ENCODE peak calls at places on chromosomes 2 and 18, in four cellular contexts. B, D, Z and T are unnamed samples.

GRCh38 chr2:28488083-28488482 is 7.8 kb upstream of the PLB1 start:
- DNase-seq in B (no peak), D (no peak), Z (no peak), T (no peak)

GRCh38 chr2:64634338-64635267 is 19.1 kb downstream of the SERTAD2 start:
- DNase-seq in B (no peak), D (no peak), Z (no peak), T (peak)

GRCh38 chr2:240449764-240450531 is 14.5 kb downstream of the GPC1 start:
- DNase-seq in B (no peak), D (peak), Z (no peak), T (peak)

GRCh38 chr2:201407265-201407664 is 44.0 kb downstream of the TRAK2 start:
- DNase-seq in B (no peak), D (no peak), Z (no peak), T (no peak)

GRCh38 chr2:164898475-164898874 is 56.9 kb downstream of the SLC38A11 start:
- DNase-seq in B (no peak), D (peak), Z (no peak), T (peak)

GRCh38 chr2:205883965-205884364 is 201.7 kb downstream of the NRP2 start:
- DNase-seq in B (no peak), D (no peak), Z (no peak), T (no peak)

GRCh38 chr2:109173311-109174171 is 44.5 kb downstream of the SH3RF3 start:
- DNase-seq in B (no peak), D (no peak), Z (peak), T (peak)

GRCh38 chr2:28445448-28446258 is 50.2 kb upstream of the PLB1 start:
- DNase-seq in B (peak), D (peak), Z (no peak), T (peak)

GRCh38 chr2:119292226-119292625 is 68.6 kb downstream of the STEAP3 start:
- DNase-seq in B (no peak), D (peak), Z (no peak), T (peak)

GRCh38 chr2:99401841-99402240 is 64.7 kb downstream of the EIF5B start:
- DNase-seq in B (no peak), D (no peak), Z (no peak), T (no peak)

GRCh38 chr2:3454802-3455201 is 64.5 kb downstream of the ADI1 start:
- DNase-seq in B (no peak), D (no peak), Z (no peak), T (no peak)

GRCh38 chr2:239728751-239729150 is 296.4 kb downstream of the NDUFA10 start:
- DNase-seq in B (no peak), D (no peak), Z (no peak), T (no peak)

GRCh38 chr18:44599409-44599808 is 81.3 kb upstream of the SETBP1 start:
- DNase-seq in B (no peak), D (peak), Z (peak), T (no peak)

GRCh38 chr18:10748641-10749040 is 222.8 kb downstream of the NAPG start:
- DNase-seq in B (no peak), D (no peak), Z (no peak), T (no peak)

GRCh38 chr18:9319333-9319732 is 15.2 kb upstream of the TWSG1 start:
- DNase-seq in B (no peak), D (no peak), Z (no peak), T (no peak)

GRCh38 chr18:69102959-69103358 is 297.7 kb upstream of the DOK6 start:
- DNase-seq in B (no peak), D (peak), Z (no peak), T (peak)

GRCh38 chr18:3150274-3150673 is 69.5 kb downstream of the MYOM1 start:
- DNase-seq in B (no peak), D (no peak), Z (no peak), T (no peak)

GRCh38 chr2:216583606-216584005 is 49.6 kb upstream of the IGFBP2 start:
- DNase-seq in B (no peak), D (no peak), Z (no peak), T (no peak)

GRCh38 chr18:13614701-13615288 is 111.6 kb downstream of the FAM210A start:
- DNase-seq in B (no peak), D (no peak), Z (no peak), T (no peak)

GRCh38 chr2:16118611-16119590 is 178.6 kb downstream of the MYCN start:
- DNase-seq in B (no peak), D (no peak), Z (no peak), T (no peak)

GRCh38 chr2:240917684-240918257 is 11.6 kb downstream of the CROCC2 start:
- DNase-seq in B (no peak), D (no peak), Z (peak), T (no peak)

DNA sequence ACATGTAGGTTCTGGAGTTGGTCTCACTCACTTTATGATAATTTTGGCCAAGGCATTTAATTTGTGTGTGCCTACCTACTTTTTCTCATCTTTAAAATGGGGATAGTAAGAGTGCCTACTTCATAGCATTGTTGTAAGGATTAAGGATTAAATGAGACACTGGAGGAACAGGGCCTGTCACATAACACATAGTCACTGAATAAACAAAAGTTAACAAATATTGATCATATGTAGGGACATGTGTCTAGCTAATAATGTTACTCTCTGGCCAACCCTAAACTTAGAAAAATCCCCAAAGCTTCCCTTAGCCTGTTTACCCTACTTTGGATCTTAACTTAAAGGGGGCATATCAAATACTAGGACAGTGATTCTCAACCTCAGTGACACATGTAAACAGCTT is 169.9 kb downstream of the MYO1B start:
- DNase-seq in B (no peak), D (no peak), Z (no peak), T (no peak)
- TF ChIP-seq CTCF in B (no peak), D (no peak), Z (no peak), T (no peak)

GRCh38 chr2:25824718-25825117 is 53.6 kb downstream of the ASXL2 start:
- DNase-seq in B (no peak), D (no peak), Z (no peak), T (no peak)
- H3K4me3 ChIP-seq in B (no peak), D (no peak), Z (no peak), T (no peak)

DNA sequence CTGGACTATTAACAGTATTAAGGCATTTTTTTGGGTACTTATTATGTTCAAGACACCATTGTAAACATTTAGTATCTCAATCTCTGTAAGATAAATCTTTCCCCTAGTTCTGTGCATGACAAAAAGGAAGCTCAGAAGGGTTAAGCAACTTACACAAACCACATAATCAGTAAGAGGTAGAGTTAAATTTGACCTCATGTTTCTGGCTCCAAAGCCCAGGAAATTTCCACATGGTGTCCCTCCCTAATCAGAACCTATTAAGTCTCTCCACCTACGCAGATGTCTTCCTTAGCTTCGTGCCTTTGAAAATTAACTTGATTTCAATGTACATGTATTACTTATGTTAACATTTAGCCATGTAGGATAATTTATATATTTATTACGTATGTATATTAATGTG is 2.0 kb downstream of the MFSD6 start:
- DNase-seq in B (no peak), D (no peak), Z (no peak), T (no peak)
- TF ChIP-seq CTCF in B (no peak), D (no peak), Z (no peak), T (no peak)

DNA sequence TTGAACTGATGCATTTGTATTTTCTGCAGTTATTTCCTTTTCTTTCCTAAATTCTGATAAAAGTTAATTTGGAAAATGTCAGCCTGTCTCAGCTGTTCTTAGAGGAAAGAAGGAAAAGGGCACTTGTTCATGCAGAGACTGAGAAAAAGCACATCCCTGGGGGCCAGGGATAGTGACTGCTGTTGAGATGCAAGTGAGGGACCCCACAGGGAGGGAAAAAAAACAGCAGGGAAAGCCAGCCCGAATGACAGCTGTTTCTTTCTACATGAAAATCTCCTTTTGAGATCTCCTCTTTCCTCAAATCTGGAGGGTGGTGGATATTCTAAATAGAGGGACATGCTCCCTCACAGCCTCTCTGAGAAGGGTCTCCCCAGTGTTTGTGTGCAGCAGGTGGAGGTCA is 14.0 kb upstream of the MTA3 start:
- DNase-seq in B (no peak), D (no peak), Z (no peak), T (no peak)
- H3K4me3 ChIP-seq in B (no peak), D (no peak), Z (no peak), T (no peak)